ENCODE peak calls at places on chromosomes 4 and X, in six cellular contexts. O is adrenal gland, M is A549, J is HCT116, H is right cardiac atrium, W is mammary epithelial cell. V is an unnamed sample.

GRCh38 chr4:8850074-8850829 is 21.4 kb downstream of the HMX1 start:
- DNase-seq in O (no peak), M (no peak), J (no peak), H (no peak), W (no peak), V (no peak)

GRCh38 chrX:82218361-82218760 is 1016.5 kb downstream of the SH3BGRL start:
- DNase-seq in O (no peak), M (peak), J (no peak), H (no peak), W (peak), V (no peak)

GRCh38 chrX:17374619-17375360 is at the start of gene NHS:
- DNase-seq in O (peak), M (peak), J (peak), H (peak), W (peak), V (peak)

GRCh38 chr4:20418865-20419451 is 167.3 kb downstream of the SLIT2 start:
- DNase-seq in O (no peak), M (peak), J (peak), H (no peak), W (peak), V (no peak)

GRCh38 chr4:159042097-159042605 is 60.7 kb upstream of the RAPGEF2 start:
- DNase-seq in O (no peak), M (no peak), J (no peak), H (peak), W (no peak), V (no peak)

GRCh38 chr4:140609548-140610425 is 41.0 kb upstream of the UCP1 start:
- DNase-seq in O (peak), M (peak), J (peak), H (no peak), W (peak), V (peak)

GRCh38 chrX:136271300-136271699 is 20.1 kb upstream of the MAP7D3 start:
- DNase-seq in O (no peak), M (no peak), J (no peak), H (no peak), W (no peak), V (no peak)

GRCh38 chr4:174592985-174593335 is 70.7 kb upstream of the HPGD start:
- DNase-seq in O (no peak), M (peak), J (no peak), H (no peak), W (peak), V (no peak)

GRCh38 chrX:55488559-55489314 is 911 bp downstream of the USP51 start:
- DNase-seq in O (peak), M (peak), J (no peak), H (peak), W (no peak), V (peak)

GRCh38 chrX:155262970-155263754 is 1.1 kb downstream of the RAB39B start:
- DNase-seq in O (no peak), M (no peak), J (no peak), H (no peak), W (no peak), V (no peak)

GRCh38 chrX:13078739-13079444 is 34.5 kb upstream of the FAM9C start:
- DNase-seq in O (peak), M (no peak), J (no peak), H (peak), W (no peak), V (peak)

GRCh38 chrX:19791562-19791961 is 95.8 kb downstream of the SH3KBP1 start:
- DNase-seq in O (no peak), M (no peak), J (no peak), H (no peak), W (no peak), V (no peak)

GRCh38 chr4:1240721-1241465 is 8.0 kb downstream of the CTBP1 start:
- DNase-seq in O (no peak), M (no peak), J (no peak), H (no peak), W (no peak), V (no peak)

GRCh38 chr4:76108467-76109181 is 34.1 kb downstream of the ART3 start:
- DNase-seq in O (no peak), M (peak), J (no peak), H (no peak), W (peak), V (no peak)

GRCh38 chr4:10074767-10075105 is 41.9 kb downstream of the WDR1 start:
- DNase-seq in O (peak), M (peak), J (no peak), H (no peak), W (peak), V (no peak)

GRCh38 chr4:188143731-188144130 is 4.5 kb downstream of the TRIML1 start:
- DNase-seq in O (no peak), M (no peak), J (no peak), H (no peak), W (peak), V (no peak)

GRCh38 chr4:150080335-150080734 is 2.1 kb downstream of the DCLK2 start:
- DNase-seq in O (no peak), M (no peak), J (no peak), H (no peak), W (no peak), V (no peak)

GRCh38 chr4:147289181-147289580 is 191.7 kb upstream of the EDNRA start:
- DNase-seq in O (no peak), M (no peak), J (no peak), H (no peak), W (peak), V (no peak)

GRCh38 chr4:83231620-83232056 is 53.0 kb downstream of the COQ2 start:
- DNase-seq in O (no peak), M (no peak), J (no peak), H (no peak), W (peak), V (no peak)

GRCh38 chr4:185893500-185893899 is 81.5 kb upstream of the SORBS2 start:
- DNase-seq in O (no peak), M (no peak), J (no peak), H (no peak), W (no peak), V (no peak)

GRCh38 chr4:86967798-86968197 is 33.0 kb downstream of the AFF1 start:
- DNase-seq in O (no peak), M (no peak), J (no peak), H (no peak), W (peak), V (no peak)

GRCh38 chr4:48129307-48130014 is 4.6 kb downstream of the TXK start:
- DNase-seq in O (no peak), M (peak), J (no peak), H (peak), W (no peak), V (no peak)

GRCh38 chr4:8066336-8066931 is 92.2 kb downstream of the ABLIM2 start:
- DNase-seq in O (no peak), M (no peak), J (no peak), H (no peak), W (no peak), V (no peak)

GRCh38 chr4:788636-789297 is 37.2 kb downstream of the CPLX1 start:
- DNase-seq in O (peak), M (no peak), J (no peak), H (no peak), W (no peak), V (no peak)

GRCh38 chr4:2256781-2257191 is 5.1 kb downstream of the MXD4 start:
- DNase-seq in O (peak), M (no peak), J (no peak), H (peak), W (no peak), V (peak)

GRCh38 chr4:118911162-118911791 is 22.6 kb downstream of the SYNPO2 start:
- DNase-seq in O (no peak), M (no peak), J (no peak), H (no peak), W (no peak), V (no peak)

GRCh38 chr4:48594185-48594584 is 104.1 kb downstream of the ZAR1 start:
- DNase-seq in O (no peak), M (no peak), J (no peak), H (peak), W (no peak), V (peak)

GRCh38 chr4:6097581-6097980 is 79.3 kb upstream of the C4orf50 start:
- DNase-seq in O (no peak), M (no peak), J (no peak), H (no peak), W (no peak), V (no peak)

GRCh38 chr4:23981328-23981727 is 91.5 kb upstream of the PPARGC1A start:
- DNase-seq in O (no peak), M (no peak), J (no peak), H (no peak), W (no peak), V (no peak)

GRCh38 chr4:82431026-82431745 is 796 bp downstream of the ENOPH1 start:
- DNase-seq in O (no peak), M (peak), J (no peak), H (peak), W (peak), V (no peak)

GRCh38 chr4:101647710-101648034 is 142.9 kb upstream of the BANK1 start:
- DNase-seq in O (no peak), M (no peak), J (no peak), H (no peak), W (no peak), V (no peak)

GRCh38 chr4:56786955-56787354 is 34.5 kb downstream of the SPINK2 start:
- DNase-seq in O (peak), M (no peak), J (no peak), H (peak), W (peak), V (peak)

GRCh38 chr4:107552306-107552705 is 167.7 kb downstream of the PAPSS1 start:
- DNase-seq in O (no peak), M (no peak), J (no peak), H (no peak), W (peak), V (no peak)

GRCh38 chr4:6225469-6225868 is 25.1 kb upstream of the JAKMIP1 start:
- DNase-seq in O (no peak), M (no peak), J (no peak), H (no peak), W (peak), V (no peak)

GRCh38 chr4:3522326-3522640 is 9.9 kb downstream of the LRPAP1 start:
- DNase-seq in O (peak), M (no peak), J (no peak), H (peak), W (no peak), V (no peak)

GRCh38 chr4:20544645-20545044 is 155.6 kb upstream of the PACRGL start:
- DNase-seq in O (no peak), M (peak), J (peak), H (no peak), W (peak), V (no peak)

GRCh38 chr4:74754218-74754617 is 40.1 kb downstream of the BTC start:
- DNase-seq in O (no peak), M (no peak), J (no peak), H (no peak), W (no peak), V (no peak)

GRCh38 chrX:110081320-110081719 is 78.4 kb downstream of the TMEM164 start:
- DNase-seq in O (no peak), M (no peak), J (no peak), H (no peak), W (no peak), V (no peak)

GRCh38 chrX:110082156-110082555 is 79.2 kb downstream of the TMEM164 start:
- DNase-seq in O (no peak), M (peak), J (no peak), H (no peak), W (peak), V (no peak)

GRCh38 chrX:110086916-110087484 is 84.1 kb downstream of the TMEM164 start:
- DNase-seq in O (no peak), M (peak), J (peak), H (no peak), W (peak), V (no peak)

GRCh38 chrX:110086162-110086915 is 83.4 kb downstream of the TMEM164 start:
- DNase-seq in O (no peak), M (peak), J (no peak), H (no peak), W (no peak), V (no peak)

DNA sequence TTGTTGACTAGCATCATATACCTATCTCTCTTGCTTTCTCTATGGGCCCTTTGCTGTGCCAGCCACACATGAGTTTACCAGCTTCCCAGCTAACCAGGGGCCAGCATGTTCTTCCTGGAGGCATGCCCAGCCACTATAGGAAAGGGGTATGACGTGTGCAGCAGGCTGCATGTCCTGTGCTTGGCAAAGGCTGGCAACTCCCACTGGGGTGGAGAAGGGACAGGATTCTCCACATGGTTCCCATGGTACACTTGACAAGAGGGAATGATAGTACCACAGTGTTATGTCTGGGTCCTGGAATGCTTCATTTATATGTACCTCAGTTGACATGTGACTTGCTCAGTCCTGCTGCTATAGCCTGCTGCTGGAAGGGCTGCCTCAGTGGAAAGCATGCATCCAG is 78.8 kb downstream of the TMEM164 start:
- DNase-seq in O (no peak), M (peak), J (no peak), H (peak), W (peak), V (peak)
- H3K27ac ChIP-seq in O (peak), M (peak), J (no peak), H (peak), W (peak), V (peak)

DNA sequence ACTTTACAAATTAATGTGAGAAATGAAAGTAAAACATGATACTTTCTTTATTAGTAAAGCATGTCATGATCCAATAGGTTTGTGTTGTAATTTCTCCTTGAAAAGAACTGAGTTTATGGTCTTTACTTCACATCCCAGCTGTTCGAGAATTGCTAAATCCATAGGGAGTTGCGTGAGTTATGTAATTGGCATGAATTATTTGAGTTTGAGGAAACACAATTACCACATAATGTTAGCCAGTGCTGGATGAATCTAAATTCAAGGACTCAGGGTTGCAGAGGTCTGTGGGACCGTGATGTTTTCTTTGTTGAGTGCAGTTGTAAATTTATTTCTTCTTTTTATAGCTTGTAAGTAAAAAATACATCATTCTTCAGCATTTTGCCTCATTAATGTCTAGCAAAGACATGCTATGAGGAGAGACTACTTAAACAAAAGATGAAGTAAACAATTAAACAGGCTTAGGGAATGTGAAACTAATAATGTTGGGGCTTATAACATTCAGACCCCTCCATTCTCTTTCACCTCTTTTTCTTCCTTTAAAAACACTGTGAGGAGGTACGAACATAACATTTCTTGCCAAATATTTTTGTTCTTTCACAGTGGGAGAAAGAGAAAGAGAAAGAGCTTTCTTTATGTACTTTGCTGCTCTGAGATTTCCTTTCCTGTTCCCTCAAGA is 159.7 kb upstream of the ANK2 start:
- DNase-seq in O (no peak), M (no peak), J (no peak), H (no peak), W (no peak), V (no peak)
- H3K27ac ChIP-seq in O (peak), M (no peak), J (no peak), H (no peak), W (no peak), V (peak)

DNA sequence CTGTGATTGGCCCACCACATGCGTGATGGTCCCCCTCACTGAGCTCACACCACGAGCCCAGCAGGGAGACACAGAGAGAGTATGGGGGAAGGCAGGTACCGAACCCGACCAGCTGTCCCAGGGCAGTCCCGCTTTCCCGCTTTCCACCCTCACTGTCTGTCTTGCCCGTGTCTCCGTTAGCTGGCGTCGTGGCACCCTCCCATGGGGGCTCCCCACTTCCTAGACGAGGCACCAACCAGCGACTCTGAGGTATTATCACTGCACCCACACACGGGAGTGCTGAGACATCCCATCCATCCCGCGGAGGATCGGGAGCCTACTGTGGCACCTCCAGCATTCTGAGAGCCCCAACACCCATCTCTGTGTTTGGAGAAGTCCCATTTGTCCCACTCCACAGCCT is 43.0 kb upstream of the NHSL2 start:
- DNase-seq in O (no peak), M (no peak), J (no peak), H (no peak), W (no peak), V (no peak)
- H3K27ac ChIP-seq in O (no peak), M (no peak), J (no peak), H (no peak), W (no peak), V (no peak)

GRCh38 chr4:26355392-26356052 is 34.7 kb downstream of the RBPJ start:
- DNase-seq in O (no peak), M (no peak), J (no peak), H (no peak), W (no peak), V (no peak)
- H3K27ac ChIP-seq in O (no peak), M (no peak), J (no peak), H (no peak), W (no peak), V (no peak)

GRCh38 chr4:153789741-153790651 is 1.1 kb upstream of the SFRP2 start:
- DNase-seq in O (no peak), M (no peak), J (no peak), H (no peak), W (no peak), V (no peak)

GRCh38 chr4:153788064-153788418 is 842 bp downstream of the SFRP2 start:
- DNase-seq in O (no peak), M (no peak), J (no peak), H (no peak), W (no peak), V (no peak)

GRCh38 chr4:153788419-153789276 is at the start of gene SFRP2:
- DNase-seq in O (no peak), M (no peak), J (no peak), H (no peak), W (no peak), V (peak)

GRCh38 chr4:153785830-153786721 is 2.8 kb downstream of the SFRP2 start:
- DNase-seq in O (no peak), M (peak), J (peak), H (no peak), W (no peak), V (no peak)

GRCh38 chr4:153787156-153787555 is 1.7 kb downstream of the SFRP2 start:
- DNase-seq in O (no peak), M (no peak), J (no peak), H (no peak), W (no peak), V (no peak)
- H3K27ac ChIP-seq in O (no peak), M (no peak), J (no peak), H (no peak), W (no peak), V (no peak)

GRCh38 chr4:30721353-30722091 is 1.4 kb downstream of the PCDH7 start:
- DNase-seq in O (peak), M (peak), J (no peak), H (peak), W (peak), V (peak)
- H3K27ac ChIP-seq in O (no peak), M (no peak), J (peak), H (no peak), W (no peak), V (peak)

GRCh38 chrX:40169193-40170086 is 71.7 kb upstream of the BCOR start:
- DNase-seq in O (peak), M (peak), J (peak), H (no peak), W (no peak), V (peak)
- H3K27ac ChIP-seq in O (peak), M (peak), J (peak), H (no peak), W (no peak), V (no peak)

V was measured in heart left ventricle.